ENCODE peak calls at places on chromosome 14, in five cellular contexts. One of them, this sample, is unnamed. For H3K4me1, the result is how much of the 10 kb centered on the place peaks cover.

GRCh38 chr14:52974406-52974805 is 23.6 kb upstream of the FERMT2 start:
- DNase-seq in astrocyte: no peak
- DNase-seq in NT2/D1: no peak
- DNase-seq in SJCRH30: no peak
- DNase-seq in Caco-2: no peak
- DNase-seq in this sample: no peak

GRCh38 chr14:51242545-51243490 is 2.8 kb downstream of the TMX1 start:
- DNase-seq in SJCRH30: no peak
- DNase-seq in Caco-2: no peak
- DNase-seq in astrocyte: no peak
- DNase-seq in NT2/D1: no peak
- DNase-seq in this sample: peak

GRCh38 chr14:33765251-33765650 is 185.6 kb downstream of the EGLN3 start:
- DNase-seq in NT2/D1: peak
- DNase-seq in astrocyte: peak
- DNase-seq in Caco-2: no peak
- DNase-seq in SJCRH30: peak
- DNase-seq in this sample: peak

GRCh38 chr14:101471723-101472517 is 89.4 kb upstream of the DIO3 start:
- DNase-seq in SJCRH30: no peak
- DNase-seq in Caco-2: no peak
- DNase-seq in NT2/D1: no peak
- DNase-seq in astrocyte: no peak
- DNase-seq in this sample: no peak

GRCh38 chr14:20624495-20625070 is 16.9 kb downstream of the OR6S1 start:
- DNase-seq in astrocyte: peak
- DNase-seq in Caco-2: peak
- DNase-seq in NT2/D1: no peak
- DNase-seq in SJCRH30: no peak
- DNase-seq in this sample: no peak

GRCh38 chr14:89669209-89669608 is 252.2 kb upstream of the FOXN3 start:
- DNase-seq in Caco-2: no peak
- DNase-seq in NT2/D1: no peak
- DNase-seq in astrocyte: no peak
- DNase-seq in SJCRH30: no peak
- DNase-seq in this sample: no peak

GRCh38 chr14:77307099-77307496 is 13.6 kb downstream of the POMT2 start:
- DNase-seq in astrocyte: no peak
- DNase-seq in SJCRH30: peak
- DNase-seq in Caco-2: no peak
- DNase-seq in NT2/D1: no peak
- DNase-seq in this sample: no peak

GRCh38 chr14:53501361-53502320 is 348.5 kb upstream of the DDHD1 start:
- DNase-seq in astrocyte: peak
- DNase-seq in Caco-2: no peak
- DNase-seq in SJCRH30: peak
- DNase-seq in NT2/D1: no peak
- DNase-seq in this sample: no peak

GRCh38 chr14:101948666-101949205 is 15.6 kb upstream of the DYNC1H1 start:
- DNase-seq in SJCRH30: no peak
- DNase-seq in astrocyte: no peak
- DNase-seq in Caco-2: no peak
- DNase-seq in NT2/D1: no peak
- DNase-seq in this sample: no peak

GRCh38 chr14:85301506-85301905 is 228.4 kb upstream of the FLRT2 start:
- DNase-seq in NT2/D1: no peak
- DNase-seq in astrocyte: no peak
- DNase-seq in Caco-2: no peak
- DNase-seq in SJCRH30: no peak
- DNase-seq in this sample: no peak

GRCh38 chr14:76784266-76784874 is 23.1 kb downstream of the VASH1 start:
- DNase-seq in Caco-2: no peak
- DNase-seq in astrocyte: no peak
- DNase-seq in NT2/D1: no peak
- DNase-seq in SJCRH30: no peak
- DNase-seq in this sample: no peak

GRCh38 chr14:51004801-51005526 is 60.7 kb upstream of the PYGL start:
- DNase-seq in astrocyte: peak
- DNase-seq in NT2/D1: no peak
- DNase-seq in Caco-2: no peak
- DNase-seq in SJCRH30: no peak
- DNase-seq in this sample: peak

GRCh38 chr14:50051706-50052105 is 64.7 kb downstream of the VCPKMT start:
- DNase-seq in astrocyte: no peak
- DNase-seq in Caco-2: no peak
- DNase-seq in NT2/D1: no peak
- DNase-seq in SJCRH30: no peak
- DNase-seq in this sample: no peak

GRCh38 chr14:55915464-55915863 is 202.7 kb upstream of the PELI2 start:
- DNase-seq in NT2/D1: no peak
- DNase-seq in astrocyte: peak
- DNase-seq in SJCRH30: no peak
- DNase-seq in Caco-2: no peak
- DNase-seq in this sample: no peak

GRCh38 chr14:76775159-76775694 is 14.0 kb downstream of the VASH1 start:
- DNase-seq in astrocyte: no peak
- DNase-seq in NT2/D1: no peak
- DNase-seq in SJCRH30: no peak
- DNase-seq in Caco-2: no peak
- DNase-seq in this sample: no peak

GRCh38 chr14:77251870-77252269 is 19.1 kb downstream of the NGB start:
- DNase-seq in NT2/D1: no peak
- DNase-seq in SJCRH30: no peak
- DNase-seq in Caco-2: no peak
- DNase-seq in astrocyte: no peak
- DNase-seq in this sample: no peak

GRCh38 chr14:73311710-73312035 is 74.4 kb downstream of the PAPLN start:
- DNase-seq in NT2/D1: no peak
- DNase-seq in SJCRH30: no peak
- DNase-seq in Caco-2: no peak
- DNase-seq in astrocyte: peak
- DNase-seq in this sample: no peak

GRCh38 chr14:51304428-51304827 is 64.4 kb downstream of the TMX1 start:
- DNase-seq in Caco-2: no peak
- DNase-seq in SJCRH30: no peak
- DNase-seq in astrocyte: peak
- DNase-seq in NT2/D1: peak
- DNase-seq in this sample: no peak

GRCh38 chr14:32633214-32633864 is 304.2 kb downstream of the AKAP6 start:
- DNase-seq in NT2/D1: no peak
- DNase-seq in SJCRH30: no peak
- DNase-seq in Caco-2: no peak
- DNase-seq in astrocyte: no peak
- DNase-seq in this sample: peak

GRCh38 chr14:71511152-71511551 is 421.1 kb upstream of the RGS6 start:
- DNase-seq in astrocyte: no peak
- DNase-seq in NT2/D1: no peak
- DNase-seq in SJCRH30: no peak
- DNase-seq in Caco-2: no peak
- DNase-seq in this sample: peak

GRCh38 chr14:22118894-22119477 is 445.4 kb upstream of the OR4E1 start:
- DNase-seq in Caco-2: no peak
- DNase-seq in NT2/D1: no peak
- DNase-seq in SJCRH30: no peak
- DNase-seq in astrocyte: no peak
- DNase-seq in this sample: no peak

GRCh38 chr14:36067428-36068187 is 108.9 kb downstream of the PTCSC3 start:
- DNase-seq in Caco-2: no peak
- DNase-seq in SJCRH30: no peak
- DNase-seq in NT2/D1: no peak
- DNase-seq in astrocyte: no peak
- DNase-seq in this sample: no peak

GRCh38 chr14:54177009-54177408 is 219.8 kb upstream of the CDKN3 start:
- DNase-seq in NT2/D1: no peak
- DNase-seq in Caco-2: no peak
- DNase-seq in SJCRH30: no peak
- DNase-seq in astrocyte: no peak
- DNase-seq in this sample: no peak

GRCh38 chr14:23633160-23633701 is 2.9 kb upstream of the DHRS2 start:
- DNase-seq in SJCRH30: no peak
- DNase-seq in NT2/D1: no peak
- DNase-seq in astrocyte: no peak
- DNase-seq in Caco-2: no peak
- DNase-seq in this sample: no peak

GRCh38 chr14:41899416-41899815 is 292.7 kb downstream of the LRFN5 start:
- DNase-seq in astrocyte: peak
- DNase-seq in SJCRH30: peak
- DNase-seq in NT2/D1: no peak
- DNase-seq in Caco-2: no peak
- DNase-seq in this sample: no peak

GRCh38 chr14:72892879-72893635 is 844 bp downstream of the DPF3 start:
- DNase-seq in astrocyte: no peak
- DNase-seq in Caco-2: no peak
- DNase-seq in NT2/D1: no peak
- DNase-seq in SJCRH30: peak
- DNase-seq in this sample: no peak

GRCh38 chr14:57987596-57988300 is 121.9 kb upstream of the SLC35F4 start:
- DNase-seq in SJCRH30: no peak
- DNase-seq in NT2/D1: no peak
- DNase-seq in astrocyte: no peak
- DNase-seq in Caco-2: no peak
- DNase-seq in this sample: no peak

GRCh38 chr14:91138511-91139359 is 24.9 kb downstream of the DGLUCY start:
- DNase-seq in SJCRH30: peak
- DNase-seq in Caco-2: peak
- DNase-seq in NT2/D1: no peak
- DNase-seq in astrocyte: no peak
- DNase-seq in this sample: peak

GRCh38 chr14:50040401-50040775 is 76.0 kb downstream of the VCPKMT start:
- DNase-seq in SJCRH30: peak
- DNase-seq in astrocyte: peak
- DNase-seq in Caco-2: no peak
- DNase-seq in NT2/D1: no peak
- DNase-seq in this sample: no peak

GRCh38 chr14:90561920-90562319 is 165.1 kb downstream of the CALM1 start:
- DNase-seq in NT2/D1: no peak
- DNase-seq in SJCRH30: no peak
- DNase-seq in astrocyte: no peak
- DNase-seq in Caco-2: no peak
- DNase-seq in this sample: no peak

DNA sequence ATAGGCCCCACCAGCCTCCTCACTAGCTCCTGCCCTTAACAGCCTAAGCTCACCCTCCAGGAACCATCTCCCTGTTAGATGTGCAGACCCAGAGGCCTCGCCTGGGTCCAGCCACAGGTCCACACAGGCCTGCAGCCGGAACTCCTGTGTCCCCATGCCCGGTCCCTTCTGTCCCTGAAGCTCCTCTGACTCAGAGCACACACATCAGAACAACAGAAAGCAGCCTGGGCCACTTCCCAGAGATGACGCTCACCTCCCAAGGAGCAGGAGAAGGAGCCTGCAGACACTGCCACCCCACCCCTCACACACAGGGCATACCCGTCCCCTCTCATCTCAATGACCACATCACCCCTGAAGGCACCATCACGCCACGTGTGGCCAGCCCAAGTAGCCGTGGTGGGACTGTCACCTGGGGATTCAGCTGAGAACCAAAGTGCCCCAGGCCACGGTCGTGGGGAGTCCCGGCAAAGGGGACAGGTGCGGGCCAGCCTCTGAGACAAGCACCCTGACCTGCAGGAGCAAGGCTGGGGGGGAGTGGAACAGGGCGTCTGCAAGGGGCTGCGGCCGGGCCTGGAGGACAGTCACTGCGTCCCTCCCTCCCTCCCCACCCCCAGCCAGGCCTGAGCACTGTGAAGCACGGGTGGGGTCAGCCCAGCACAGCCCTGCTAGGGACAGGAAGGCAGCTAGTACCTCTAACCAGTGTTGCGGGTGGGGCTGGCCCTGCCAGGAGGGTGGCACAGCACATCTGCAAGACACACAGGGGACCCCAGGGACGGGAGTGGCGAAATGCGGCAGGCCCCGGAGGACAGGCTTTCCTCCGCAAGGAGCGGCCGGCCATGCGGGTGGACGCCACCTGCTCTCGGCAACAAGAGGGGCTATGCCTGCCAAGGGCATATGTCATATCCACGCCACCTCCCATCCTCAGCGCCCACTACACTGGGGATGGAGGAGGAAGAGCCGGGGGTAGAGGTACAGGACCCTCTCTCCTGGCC is 5.5 kb downstream of the AKT1 start:
- DNase-seq in astrocyte: no peak
- DNase-seq in NT2/D1: no peak
- DNase-seq in Caco-2: no peak
- DNase-seq in SJCRH30: no peak
- DNase-seq in this sample: no peak
- H3K4me1 ChIP-seq in astrocyte: under half
- H3K4me1 ChIP-seq in NT2/D1: under half
- H3K4me1 ChIP-seq in Caco-2: under half
- H3K4me1 ChIP-seq in SJCRH30: under half
- H3K4me1 ChIP-seq in this sample: under half

GRCh38 chr14:100142073-100143040 is 17.1 kb downstream of the DEGS2 start:
- DNase-seq in SJCRH30: peak
- DNase-seq in astrocyte: no peak
- DNase-seq in NT2/D1: no peak
- DNase-seq in Caco-2: no peak
- DNase-seq in this sample: no peak
- H3K4me3 ChIP-seq in SJCRH30: no peak
- H3K4me3 ChIP-seq in astrocyte: no peak
- H3K4me3 ChIP-seq in NT2/D1: no peak
- H3K4me3 ChIP-seq in Caco-2: no peak
- H3K4me3 ChIP-seq in this sample: no peak

GRCh38 chr14:99240512-99241313 is 31.3 kb downstream of the BCL11B start:
- DNase-seq in NT2/D1: no peak
- DNase-seq in Caco-2: no peak
- DNase-seq in SJCRH30: no peak
- DNase-seq in astrocyte: no peak
- DNase-seq in this sample: no peak
- H3K4me1 ChIP-seq in NT2/D1: under half
- H3K4me1 ChIP-seq in Caco-2: under half
- H3K4me1 ChIP-seq in SJCRH30: under half
- H3K4me1 ChIP-seq in astrocyte: under half
- H3K4me1 ChIP-seq in this sample: under half

GRCh38 chr14:95495538-95496025 is 20.9 kb downstream of the SYNE3 start:
- DNase-seq in astrocyte: no peak
- DNase-seq in Caco-2: no peak
- DNase-seq in NT2/D1: no peak
- DNase-seq in SJCRH30: peak
- DNase-seq in this sample: no peak
- H3K4me3 ChIP-seq in astrocyte: no peak
- H3K4me3 ChIP-seq in Caco-2: no peak
- H3K4me3 ChIP-seq in NT2/D1: no peak
- H3K4me3 ChIP-seq in SJCRH30: no peak
- H3K4me3 ChIP-seq in this sample: no peak

This sample was measured in HAP-1.